ENCODE peak calls at places on chromosome 7, in five cellular contexts. Q is fibroblast of gingiva, H is RPMI8226, P is HL-60, K is OCI-LY7. A is an unnamed sample.
A peak's percentile ranks its signal among the peaks of the same experiment; 100 is the strongest.

GRCh38 chr7:92763636-92764423 is 72.5 kb downstream of the CDK6 start:
- DNase-seq in Q (peak; percentile 64), H (peak; percentile 32), P (no peak), K (no peak), A (no peak)

GRCh38 chr7:135855836-135856235 is 107.2 kb upstream of the FAM180A start:
- DNase-seq in Q (no peak), H (peak; percentile 86), P (no peak), K (peak; percentile 41), A (peak; percentile 34)

GRCh38 chr7:45919231-45919825 is 1.7 kb downstream of the IGFBP3 start:
- DNase-seq in Q (no peak), H (no peak), P (no peak), K (no peak), A (peak; percentile 12)

GRCh38 chr7:144908943-144909556 is 73.2 kb upstream of the TPK1 start:
- DNase-seq in Q (no peak), H (peak; percentile 5), P (no peak), K (no peak), A (no peak)

GRCh38 chr7:38195804-38196595 is 18.0 kb downstream of the STARD3NL start:
- DNase-seq in Q (peak; percentile 40), H (no peak), P (no peak), K (no peak), A (peak; percentile 65)

GRCh38 chr7:143385891-143386781 is 5.0 kb downstream of the ZYX start:
- DNase-seq in Q (no peak), H (peak; percentile 45), P (no peak), K (no peak), A (no peak)

GRCh38 chr7:124084024-124084423 is 51.2 kb upstream of the TMEM229A start:
- DNase-seq in Q (no peak), H (no peak), P (no peak), K (no peak), A (no peak)

GRCh38 chr7:134750083-134751062 is 29.1 kb upstream of the CALD1 start:
- DNase-seq in Q (peak; percentile 11), H (peak; percentile 74), P (peak; percentile 50), K (peak; percentile 61), A (peak; percentile 66)

GRCh38 chr7:80298201-80298600 is 163.6 kb downstream of the GNAI1 start:
- DNase-seq in Q (no peak), H (no peak), P (no peak), K (no peak), A (peak; percentile 10)

GRCh38 chr7:104929921-104930320 is 84.1 kb upstream of the KMT2E start:
- DNase-seq in Q (no peak), H (no peak), P (no peak), K (no peak), A (no peak)

GRCh38 chr7:72286486-72286885 is 125.7 kb downstream of the CALN1 start:
- DNase-seq in Q (no peak), H (no peak), P (no peak), K (no peak), A (no peak)

GRCh38 chr7:94094298-94094697 is 90.1 kb upstream of the BET1 start:
- DNase-seq in Q (no peak), H (no peak), P (no peak), K (no peak), A (no peak)

GRCh38 chr7:102111063-102111757 is 175.5 kb upstream of the SH2B2 start:
- DNase-seq in Q (no peak), H (no peak), P (no peak), K (no peak), A (no peak)

GRCh38 chr7:25922296-25922695 is 229.7 kb upstream of the NFE2L3 start:
- DNase-seq in Q (no peak), H (no peak), P (no peak), K (no peak), A (no peak)

GRCh38 chr7:106056513-106057203 is 55.5 kb downstream of the SYPL1 start:
- DNase-seq in Q (peak; percentile 64), H (peak; percentile 83), P (peak; percentile 15), K (peak; percentile 93), A (peak; percentile 78)

GRCh38 chr7:1065263-1066260 is 21.2 kb downstream of the GPR146 start:
- DNase-seq in Q (peak; percentile 52), H (peak; percentile 80), P (peak; percentile 43), K (peak; percentile 80), A (peak; percentile 88)

GRCh38 chr7:95199779-95200558 is 124.4 kb downstream of the PON1 start:
- DNase-seq in Q (peak; percentile 49), H (peak; percentile 40), P (no peak), K (peak; percentile 25), A (peak; percentile 65)

GRCh38 chr7:134255814-134256213 is 60.9 kb downstream of the SLC35B4 start:
- DNase-seq in Q (no peak), H (no peak), P (no peak), K (no peak), A (no peak)

GRCh38 chr7:107592361-107593024 is 12.4 kb downstream of the BCAP29 start:
- DNase-seq in Q (peak; percentile 67), H (no peak), P (no peak), K (no peak), A (peak; percentile 76)

GRCh38 chr7:149723795-149724495 is 49.4 kb downstream of the ZNF467 start:
- DNase-seq in Q (no peak), H (no peak), P (no peak), K (no peak), A (no peak)

GRCh38 chr7:91212592-91212991 is 51.6 kb upstream of the FZD1 start:
- DNase-seq in Q (peak; percentile 19), H (no peak), P (no peak), K (no peak), A (no peak)

GRCh38 chr7:119514326-119514725 is 758.6 kb upstream of the KCND2 start:
- DNase-seq in Q (peak; percentile 2), H (no peak), P (no peak), K (no peak), A (no peak)

GRCh38 chr7:55144955-55145342 is 126.1 kb downstream of the EGFR start:
- DNase-seq in Q (no peak), H (no peak), P (no peak), K (no peak), A (no peak)

GRCh38 chr7:148501707-148502139 is 88.8 kb upstream of the C7orf33 start:
- DNase-seq in Q (no peak), H (peak; percentile 41), P (no peak), K (no peak), A (peak; percentile 22)

GRCh38 chr7:155701972-155702544 is 57.6 kb downstream of the RBM33 start:
- DNase-seq in Q (no peak), H (no peak), P (no peak), K (no peak), A (no peak)

GRCh38 chr7:1531263-1531978 is 919 bp downstream of the MAFK start:
- DNase-seq in Q (no peak), H (peak; percentile 49), P (no peak), K (peak; percentile 41), A (peak; percentile 48)

GRCh38 chr7:2003451-2003930 is 229.3 kb downstream of the MAD1L1 start:
- DNase-seq in Q (no peak), H (no peak), P (no peak), K (no peak), A (no peak)

GRCh38 chr7:148492157-148492860 is 98.3 kb upstream of the C7orf33 start:
- DNase-seq in Q (no peak), H (no peak), P (no peak), K (no peak), A (no peak)